ENCODE peak calls at places on chromosomes 2 and 18, in five cellular contexts. Y, O, U, W and S are unnamed samples.
A peak's percentile ranks its signal among the peaks of the same experiment; 100 is the strongest.

GRCh38 chr2:191114403-191114886 is 36.3 kb downstream of the STAT4 start:
- DNase-seq in W (no peak), U (no peak), Y (no peak), O (peak; percentile 63), S (no peak)

GRCh38 chr2:74831693-74832530 is 2.0 kb upstream of the HK2 start:
- DNase-seq in W (no peak), O (no peak), U (no peak), Y (no peak), S (no peak)

GRCh38 chr2:137944714-137945113 is 19.6 kb upstream of the HNMT start:
- DNase-seq in W (no peak), U (no peak), O (no peak), Y (no peak), S (no peak)

GRCh38 chr2:20619624-20620024 is 31.3 kb downstream of the HS1BP3 start:
- DNase-seq in O (no peak), U (no peak), W (no peak), Y (no peak), S (no peak)

GRCh38 chr2:128347701-128348504 is 29.2 kb upstream of the HS6ST1 start:
- DNase-seq in U (peak; percentile 64), W (no peak), O (no peak), Y (no peak), S (peak; percentile 41)

GRCh38 chr2:29281086-29281485 is 165.9 kb downstream of the CLIP4 start:
- DNase-seq in Y (no peak), O (no peak), U (no peak), W (no peak), S (no peak)

GRCh38 chr2:36967236-36967876 is 1.0 kb upstream of the STRN start:
- DNase-seq in O (no peak), U (no peak), Y (no peak), W (no peak), S (no peak)

GRCh38 chr2:100358554-100358953 is 36.3 kb upstream of the LONRF2 start:
- DNase-seq in W (no peak), Y (no peak), U (no peak), O (no peak), S (no peak)

GRCh38 chr2:85185431-85185940 is 52.3 kb downstream of the TCF7L1 start:
- DNase-seq in Y (no peak), W (no peak), O (no peak), U (peak; percentile 32), S (no peak)

GRCh38 chr2:55419236-55419513 is 481 bp downstream of the CCDC88A start:
- DNase-seq in U (peak; percentile 27), O (no peak), W (no peak), Y (no peak), S (no peak)

GRCh38 chr18:34023471-34023870 is 201.2 kb downstream of the NOL4 start:
- DNase-seq in Y (peak; percentile 3), U (peak; percentile 77), W (no peak), O (no peak), S (no peak)

GRCh38 chr2:7649461-7650228 is 732.4 kb downstream of the RNF144A start:
- DNase-seq in Y (no peak), U (no peak), W (no peak), O (peak; percentile 30), S (no peak)

GRCh38 chr2:158202151-158202778 is 100.6 kb downstream of the UPP2 start:
- DNase-seq in O (no peak), W (no peak), U (peak; percentile 32), Y (no peak), S (no peak)

GRCh38 chr2:172554352-172555271 is 1.3 kb upstream of the PDK1 start:
- DNase-seq in Y (no peak), O (peak; percentile 39), U (no peak), W (no peak), S (no peak)

GRCh38 chr2:192741889-192742288 is 547.2 kb upstream of the TMEFF2 start:
- DNase-seq in W (no peak), U (no peak), O (no peak), Y (no peak), S (no peak)
- TF ChIP-seq CTCF in W (peak; percentile 49), U (no peak), O (no peak), Y (peak; percentile 16), S (no peak)

GRCh38 chr18:60092073-60092472 is 192.3 kb downstream of the PMAIP1 start:
- DNase-seq in W (no peak), U (no peak), Y (no peak), O (no peak), S (peak; percentile 5)

DNA sequence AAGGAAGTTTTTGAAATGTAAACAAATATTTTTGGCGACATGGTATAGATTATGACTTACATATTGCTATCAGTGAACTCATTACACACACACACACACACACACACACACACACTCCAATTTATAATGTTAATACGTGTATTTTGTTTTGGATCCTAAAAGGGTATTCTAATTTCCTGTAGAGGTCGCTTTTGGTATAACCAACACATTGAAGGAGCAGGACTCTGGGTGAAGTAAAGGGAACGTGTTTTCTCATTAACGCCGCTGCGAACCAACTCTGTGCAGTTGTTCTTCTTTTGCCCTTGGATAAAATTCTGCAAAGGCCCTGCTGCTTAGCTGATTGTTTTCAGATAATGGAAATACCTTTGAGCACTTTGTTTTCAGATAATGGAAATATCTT is 190.4 kb downstream of the PMAIP1 start:
- DNase-seq in Y (no peak), O (no peak), W (no peak), U (no peak), S (no peak)
- TF ChIP-seq CTCF in Y (peak; percentile 30), O (no peak), W (no peak), U (no peak), S (no peak)

GRCh38 chr18:23934252-23934651 is 80.3 kb upstream of the TTC39C start:
- DNase-seq in Y (no peak), W (no peak), U (no peak), O (no peak), S (no peak)
- TF ChIP-seq CTCF in Y (no peak), W (no peak), U (no peak), O (no peak), S (no peak)

DNA sequence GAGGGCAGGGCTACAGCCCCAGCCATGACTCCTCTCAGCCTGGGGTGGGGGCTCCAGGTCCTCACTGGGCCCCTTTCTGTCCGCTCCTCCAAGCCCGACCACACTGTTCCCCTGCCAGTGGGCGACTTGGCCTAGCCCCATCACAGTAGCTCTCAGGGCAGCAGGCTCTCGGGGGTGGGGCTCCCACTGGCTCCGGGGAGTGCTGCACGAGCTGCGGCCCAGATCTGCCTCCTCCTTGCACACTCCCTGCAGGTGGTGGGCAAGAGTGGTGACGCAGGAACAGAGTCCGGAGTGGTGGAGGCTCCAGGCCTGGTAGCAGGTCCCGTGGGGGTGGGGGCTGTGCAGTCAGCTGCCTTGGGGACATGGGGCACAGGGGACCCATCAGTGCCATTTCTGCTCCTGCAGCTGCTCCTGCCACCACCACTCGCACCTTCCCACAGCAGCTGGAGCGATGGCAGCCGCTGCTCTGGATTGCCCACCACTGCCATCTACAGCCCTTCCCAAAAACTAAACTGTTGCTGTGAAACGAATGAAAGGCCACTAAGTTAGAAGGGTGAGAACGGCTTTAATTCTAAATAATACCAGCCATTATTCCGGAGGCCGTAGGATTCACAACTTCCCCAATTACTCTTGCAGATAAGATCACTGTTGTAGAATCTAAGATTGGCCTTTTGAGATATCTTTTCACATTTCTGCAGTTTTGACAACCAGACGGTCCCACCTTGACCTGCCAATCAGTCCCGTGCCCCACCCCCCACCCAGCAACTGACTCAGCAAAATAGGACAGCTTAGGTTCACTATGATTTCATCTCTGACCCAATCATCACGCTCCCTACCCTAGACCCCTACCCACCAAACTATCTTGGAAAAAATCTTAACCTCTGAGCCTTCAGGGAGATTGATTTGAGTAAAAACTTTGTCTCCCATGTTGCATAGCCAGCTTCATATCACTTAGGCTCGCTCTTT is 530.2 kb downstream of the DCC start:
- DNase-seq in O (no peak), W (no peak), U (no peak), Y (peak; percentile 21), S (no peak)
- TF ChIP-seq CTCF in O (no peak), W (peak; percentile 34), U (no peak), Y (peak; percentile 56), S (no peak)

GRCh38 chr2:106076941-106077340 is 117.2 kb downstream of the UXS1 start:
- DNase-seq in Y (no peak), U (no peak), O (no peak), W (no peak), S (no peak)
- TF ChIP-seq CTCF in Y (no peak), U (no peak), O (no peak), W (no peak), S (no peak)

DNA sequence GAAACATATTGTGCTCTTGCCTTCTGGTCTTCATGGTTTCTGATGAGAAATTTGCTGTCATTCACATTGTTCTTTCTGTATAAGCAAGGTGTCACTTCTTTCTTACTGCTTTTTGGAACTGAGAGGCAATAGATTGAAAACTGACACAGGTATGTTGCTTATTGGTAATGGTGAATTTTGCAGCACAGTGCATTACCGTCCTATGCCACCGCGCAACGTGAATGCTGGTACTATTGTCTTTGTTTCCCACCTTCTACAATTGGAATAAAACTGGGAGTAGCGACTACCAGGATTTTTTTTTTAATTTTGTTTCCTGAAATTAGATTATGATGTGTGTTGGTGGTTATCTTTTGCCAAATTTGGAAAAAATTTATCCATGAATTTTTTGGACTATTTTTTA is 11.4 kb downstream of the XIRP2 start:
- DNase-seq in O (no peak), W (no peak), Y (no peak), U (no peak), S (no peak)
- TF ChIP-seq CTCF in O (no peak), W (peak; percentile 28), Y (no peak), U (no peak), S (no peak)

GRCh38 chr2:217909156-217909820 is 93.5 kb downstream of the TNS1 start:
- DNase-seq in W (no peak), O (no peak), U (no peak), Y (no peak), S (no peak)

GRCh38 chr2:217911283-217911965 is 91.4 kb downstream of the TNS1 start:
- DNase-seq in W (no peak), Y (no peak), O (no peak), U (no peak), S (no peak)

GRCh38 chr2:217912030-217913024 is 90.5 kb downstream of the TNS1 start:
- DNase-seq in W (no peak), O (no peak), U (no peak), Y (no peak), S (no peak)

GRCh38 chr2:217908544-217908943 is 94.3 kb downstream of the TNS1 start:
- DNase-seq in W (no peak), U (no peak), O (no peak), Y (no peak), S (no peak)

GRCh38 chr2:217910875-217911212 is 92.0 kb downstream of the TNS1 start:
- DNase-seq in Y (no peak), O (no peak), U (no peak), W (no peak), S (no peak)
- TF ChIP-seq CTCF in Y (no peak), O (no peak), U (no peak), W (no peak), S (no peak)

DNA sequence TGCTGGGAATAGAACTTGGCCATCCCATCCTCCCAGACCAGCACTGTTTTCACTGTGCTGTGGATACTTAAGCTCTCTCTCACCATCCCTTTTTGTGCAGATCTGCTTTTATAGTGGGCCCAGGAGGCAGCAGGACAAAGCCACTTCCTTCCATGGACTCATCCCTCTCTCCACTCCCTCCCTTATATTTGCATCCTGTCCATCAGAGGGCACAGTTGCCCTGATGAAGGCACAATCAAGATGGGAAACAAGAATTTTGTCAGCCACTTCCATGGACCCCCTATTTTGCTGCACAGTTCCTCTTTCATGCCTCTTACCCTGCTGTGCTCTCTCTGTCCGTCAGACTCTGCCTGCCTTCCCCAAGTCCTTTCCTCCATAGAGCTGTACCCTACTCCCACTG is 338.7 kb downstream of the HRH4 start:
- DNase-seq in W (no peak), O (no peak), U (no peak), Y (no peak), S (no peak)
- TF ChIP-seq CTCF in W (peak; percentile 13), O (no peak), U (no peak), Y (no peak), S (no peak)